ENCODE peak calls at places on chromosomes 3 and 15, in four cellular contexts. J, D, M and H are unnamed samples.

GRCh38 chr3:37625690-37626089 is 236.0 kb upstream of the CTDSPL start:
- DNase-seq in J (no peak), M (no peak), D (no peak), H (no peak)

GRCh38 chr3:134527037-134527436 is 41.2 kb downstream of the CEP63 start:
- DNase-seq in M (no peak), D (peak), J (no peak), H (no peak)

GRCh38 chr15:87871738-87872315 is 384.7 kb downstream of the NTRK3 start:
- DNase-seq in D (peak), J (no peak), M (no peak), H (no peak)

GRCh38 chr3:13420051-13420816 is at the start of gene NUP210:
- DNase-seq in D (no peak), J (no peak), M (peak), H (peak)

GRCh38 chr3:40152482-40153133 is 156.9 kb upstream of the EIF1B start:
- DNase-seq in D (no peak), M (no peak), J (no peak), H (no peak)

GRCh38 chr15:69081310-69082004 is 67.0 kb downstream of the NOX5 start:
- DNase-seq in J (no peak), M (no peak), D (peak), H (no peak)

GRCh38 chr3:137612293-137612692 is 151.8 kb upstream of the SOX14 start:
- DNase-seq in J (no peak), M (no peak), D (no peak), H (no peak)

GRCh38 chr3:73294532-73294931 is 233.1 kb downstream of the EBLN2 start:
- DNase-seq in D (no peak), J (no peak), M (no peak), H (no peak)

GRCh38 chr3:197942956-197943556 is 6.9 kb upstream of the RPL35A start:
- DNase-seq in M (peak), D (peak), J (no peak), H (peak)

GRCh38 chr3:119388577-119388976 is 74.8 kb downstream of the TMEM39A start:
- DNase-seq in M (no peak), J (no peak), D (no peak), H (no peak)

GRCh38 chr3:148269816-148270215 is 427.9 kb upstream of the AGTR1 start:
- DNase-seq in J (no peak), D (peak), M (no peak), H (peak)

GRCh38 chr3:66405701-66406091 is 95.1 kb downstream of the LRIG1 start:
- DNase-seq in J (no peak), M (no peak), D (peak), H (peak)

GRCh38 chr3:193240850-193241706 is at the start of gene PLAAT1:
- DNase-seq in D (peak), M (peak), J (no peak), H (no peak)

GRCh38 chr3:79148786-79149185 is 619.0 kb downstream of the ROBO1 start:
- DNase-seq in M (no peak), J (no peak), D (no peak), H (no peak)

GRCh38 chr15:61086001-61086400 is 143.1 kb downstream of the RORA start:
- DNase-seq in M (no peak), D (no peak), J (no peak), H (no peak)

GRCh38 chr3:32934150-32934742 is 17.2 kb upstream of the CCR4 start:
- DNase-seq in D (peak), M (peak), J (no peak), H (peak)